ENCODE peak calls at places on chromosomes 2 and 18, in five cellular contexts. H is heart left ventricle, T is fibroblast of mammary gland, S is adrenal gland, X is progenitor cell of endocrine pancreas. F is an unnamed sample.

GRCh38 chr2:69280017-69280671 is 106.9 kb downstream of the GFPT1 start:
- DNase-seq in H (no peak), T (no peak), S (no peak), X (no peak), F (no peak)

GRCh38 chr2:214156971-214157370 is 253.9 kb upstream of the VWC2L start:
- DNase-seq in H (no peak), T (no peak), S (no peak), X (no peak), F (no peak)

GRCh38 chr2:181123798-181124217 is 143.4 kb downstream of the UBE2E3 start:
- DNase-seq in H (no peak), T (peak), S (no peak), X (no peak), F (no peak)

GRCh38 chr18:12906773-12907172 is 22.7 kb upstream of the PTPN2 start:
- DNase-seq in H (no peak), T (no peak), S (no peak), X (no peak), F (no peak)

GRCh38 chr18:63207825-63208224 is 111.7 kb downstream of the BCL2 start:
- DNase-seq in H (no peak), T (no peak), S (no peak), X (no peak), F (no peak)

GRCh38 chr18:12686100-12686499 is 16.4 kb downstream of the CEP76 start:
- DNase-seq in H (no peak), T (peak), S (no peak), X (no peak), F (no peak)

GRCh38 chr2:100721693-100722092 is 98.2 kb upstream of the NPAS2 start:
- DNase-seq in H (no peak), T (no peak), S (no peak), X (no peak), F (no peak)

GRCh38 chr2:38181802-38182517 is 106.0 kb upstream of the CYP1B1 start:
- DNase-seq in H (no peak), T (no peak), S (no peak), X (no peak), F (no peak)

GRCh38 chr2:64727843-64728463 is 74.2 kb upstream of the SERTAD2 start:
- DNase-seq in H (no peak), T (no peak), S (no peak), X (peak), F (no peak)

GRCh38 chr18:71114550-71115210 is 825.8 kb downstream of the SOCS6 start:
- DNase-seq in H (no peak), T (no peak), S (no peak), X (no peak), F (no peak)

GRCh38 chr2:221572821-221573429 is 821 bp upstream of the EPHA4 start:
- DNase-seq in H (peak), T (peak), S (peak), X (no peak), F (peak)

GRCh38 chr2:114857196-114857595 is 414.8 kb downstream of the DPP10 start:
- DNase-seq in H (no peak), T (no peak), S (no peak), X (no peak), F (no peak)

GRCh38 chr2:36499128-36499820 is 98.7 kb downstream of the FEZ2 start:
- DNase-seq in H (no peak), T (no peak), S (no peak), X (no peak), F (no peak)

GRCh38 chr2:27723372-27724144 is 48.0 kb upstream of the MRPL33 start:
- DNase-seq in H (peak), T (peak), S (peak), X (peak), F (peak)

GRCh38 chr2:85413592-85414421 is 3.6 kb upstream of the CAPG start:
- DNase-seq in H (no peak), T (peak), S (no peak), X (no peak), F (no peak)

GRCh38 chr2:37713258-37713700 is 41.8 kb upstream of the CDC42EP3 start:
- DNase-seq in H (no peak), T (peak), S (no peak), X (no peak), F (no peak)

GRCh38 chr2:39584283-39584972 is 81.3 kb upstream of the TMEM178A start:
- DNase-seq in H (no peak), T (peak), S (no peak), X (no peak), F (no peak)

GRCh38 chr2:176130153-176130916 is 830 bp downstream of the HOXD8 start:
- DNase-seq in H (peak), T (peak), S (peak), X (no peak), F (no peak)

GRCh38 chr2:86396304-86396785 is 44.8 kb upstream of the KDM3A start:
- DNase-seq in H (peak), T (peak), S (peak), X (no peak), F (no peak)

GRCh38 chr2:120246546-120247300 is 5.9 kb upstream of the RALB start:
- DNase-seq in H (no peak), T (no peak), S (no peak), X (no peak), F (no peak)

GRCh38 chr2:24594283-24594682 is 103.2 kb downstream of the NCOA1 start:
- DNase-seq in H (no peak), T (no peak), S (no peak), X (no peak), F (no peak)

GRCh38 chr2:81324046-81324445 is 1019.5 kb upstream of the LRRTM1 start:
- DNase-seq in H (no peak), T (no peak), S (no peak), X (no peak), F (no peak)
- TF ChIP-seq CTCF in H (no peak), T (no peak), S (no peak), X (peak), F (peak)

GRCh38 chr2:234189786-234190185 is 139.3 kb downstream of the SPP2 start:
- DNase-seq in H (no peak), T (no peak), S (no peak), X (no peak), F (no peak)
- TF ChIP-seq CTCF in H (no peak), T (no peak), S (no peak), X (no peak), F (no peak)

GRCh38 chr2:118179445-118179844 is 91.2 kb downstream of the INSIG2 start:
- DNase-seq in H (no peak), T (no peak), S (no peak), X (no peak), F (no peak)
- TF ChIP-seq CTCF in H (no peak), T (no peak), S (no peak), X (no peak), F (no peak)

GRCh38 chr2:202871161-202872141 is at the start of gene ICA1L:
- DNase-seq in H (peak), T (peak), S (peak), X (peak), F (peak)
- TF ChIP-seq CTCF in H (no peak), T (no peak), S (no peak), X (peak), F (no peak)

GRCh38 chr2:45918816-45919655 is 267.6 kb downstream of the PRKCE start:
- DNase-seq in H (no peak), T (no peak), S (no peak), X (no peak), F (no peak)

GRCh38 chr2:45913539-45913938 is 262.1 kb downstream of the PRKCE start:
- DNase-seq in H (no peak), T (no peak), S (no peak), X (no peak), F (no peak)

GRCh38 chr2:45912109-45912508 is 260.6 kb downstream of the PRKCE start:
- DNase-seq in H (no peak), T (no peak), S (no peak), X (no peak), F (no peak)

GRCh38 chr2:45911503-45911902 is 260.0 kb downstream of the PRKCE start:
- DNase-seq in H (no peak), T (no peak), S (no peak), X (no peak), F (no peak)

GRCh38 chr2:45915523-45915922 is 264.0 kb downstream of the PRKCE start:
- DNase-seq in H (no peak), T (no peak), S (no peak), X (no peak), F (no peak)
- TF ChIP-seq CTCF in H (no peak), T (no peak), S (no peak), X (no peak), F (no peak)

GRCh38 chr18:5951515-5952081 is 56.3 kb upstream of the TMEM200C start:
- DNase-seq in H (no peak), T (no peak), S (no peak), X (no peak), F (no peak)
- TF ChIP-seq CTCF in H (no peak), T (no peak), S (no peak), X (no peak), F (no peak)

GRCh38 chr2:72137498-72138010 is 10.1 kb downstream of the CYP26B1 start:
- DNase-seq in H (peak), T (peak), S (peak), X (peak), F (peak)
- TF ChIP-seq CTCF in H (peak), T (peak), S (peak), X (peak), F (peak)

GRCh38 chr2:129061079-129061785 is 742.6 kb upstream of the HS6ST1 start:
- DNase-seq in H (no peak), T (no peak), S (no peak), X (no peak), F (no peak)
- TF ChIP-seq CTCF in H (no peak), T (no peak), S (no peak), X (no peak), F (no peak)

DNA sequence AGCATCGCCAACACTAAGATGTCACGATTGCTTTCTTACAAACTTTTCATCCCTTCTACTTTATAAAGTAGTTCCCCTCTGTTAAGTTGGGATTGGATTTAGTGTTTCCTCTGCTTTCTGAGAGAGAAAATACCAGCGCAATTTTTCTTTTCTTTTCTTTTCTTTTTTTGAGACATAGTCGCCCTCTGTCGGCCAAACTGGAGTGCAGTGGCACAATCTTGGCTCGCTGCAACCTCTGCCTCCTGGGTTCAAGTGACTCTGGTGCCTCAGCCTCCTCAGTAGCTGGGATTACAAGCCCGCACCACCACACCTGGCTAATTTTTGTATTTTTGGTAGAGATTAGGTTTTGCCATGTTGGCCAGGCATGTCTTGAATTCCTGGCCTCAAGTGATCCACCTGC is 9.0 kb downstream of the RELCH start:
- DNase-seq in H (no peak), T (no peak), S (no peak), X (no peak), F (no peak)
- TF ChIP-seq CTCF in H (no peak), T (no peak), S (no peak), X (peak), F (peak)

F was measured in neural crest cell.